ENCODE peak calls at places on chromosomes 12 and 14, in eight cellular contexts. T is stimulated activated effector memory CD8-positive, alpha-beta T cell treated with anti-CD3 and anti-CD28 coated beads, Interleukin-12 subunit alpha, Interleukin-12 subunit beta, amount 100 ng/mL, for 72 hours; P is tibial artery; I is NCI-H446 treated with DMSO at 0.1 percent for 48 hours; Z is adrenal gland; H is HEK293T; E is AG04450; M is body of pancreas. C is an unnamed sample.

GRCh38 chr12:52181757-52182156 is 10.1 kb downstream of the KRT80 start:
- DNase-seq in T (no peak), P (no peak), I (peak), Z (no peak), H (peak), E (peak), M (no peak), C (no peak)

GRCh38 chr14:95140060-95140858 is 17.1 kb downstream of the DICER1 start:
- DNase-seq in T (no peak), P (no peak), I (no peak), Z (no peak), H (no peak), E (no peak), M (no peak), C (no peak)

GRCh38 chr12:14410841-14411569 is 45.5 kb downstream of the ATF7IP start:
- DNase-seq in T (no peak), P (no peak), I (no peak), Z (no peak), H (no peak), E (no peak), M (no peak), C (no peak)

GRCh38 chr14:26730929-26731618 is 133.2 kb upstream of the NOVA1 start:
- DNase-seq in T (no peak), P (no peak), I (no peak), Z (no peak), H (peak), E (no peak), M (no peak), C (no peak)

GRCh38 chr14:50871223-50871622 is 630 bp upstream of the ABHD12B start:
- DNase-seq in T (no peak), P (no peak), I (no peak), Z (no peak), H (no peak), E (no peak), M (no peak), C (no peak)

GRCh38 chr12:44873898-44874297 is 2.2 kb downstream of the NELL2 start:
- DNase-seq in T (no peak), P (no peak), I (no peak), Z (no peak), H (no peak), E (no peak), M (no peak), C (no peak)

GRCh38 chr12:103745962-103746361 is 95.1 kb downstream of the NT5DC3 start:
- DNase-seq in T (no peak), P (no peak), I (no peak), Z (no peak), H (peak), E (no peak), M (no peak), C (no peak)

GRCh38 chr12:88639361-88639760 is 59.1 kb upstream of the KITLG start:
- DNase-seq in T (no peak), P (no peak), I (peak), Z (no peak), H (peak), E (no peak), M (no peak), C (no peak)

GRCh38 chr12:10194160-10194559 is 15.3 kb downstream of the TMEM52B start:
- DNase-seq in T (no peak), P (no peak), I (no peak), Z (no peak), H (no peak), E (no peak), M (no peak), C (no peak)

GRCh38 chr12:120060196-120060595 is 56.4 kb downstream of the RAB35 start:
- DNase-seq in T (no peak), P (no peak), I (no peak), Z (no peak), H (no peak), E (no peak), M (no peak), C (no peak)

GRCh38 chr12:66861157-66861750 is 182.4 kb upstream of the GRIP1 start:
- DNase-seq in T (peak), P (peak), I (peak), Z (peak), H (peak), E (peak), M (peak), C (peak)

GRCh38 chr12:102521662-102522277 is 41.4 kb upstream of the IGF1 start:
- DNase-seq in T (no peak), P (no peak), I (no peak), Z (no peak), H (no peak), E (no peak), M (no peak), C (no peak)

GRCh38 chr14:53551862-53552261 is 398.7 kb upstream of the DDHD1 start:
- DNase-seq in T (no peak), P (no peak), I (no peak), Z (no peak), H (no peak), E (no peak), M (no peak), C (no peak)

GRCh38 chr12:120376890-120377572 is 8.1 kb upstream of the MSI1 start:
- DNase-seq in T (no peak), P (no peak), I (no peak), Z (no peak), H (no peak), E (no peak), M (no peak), C (no peak)

C was measured in BJ.